ENCODE peak calls at places on chromosomes 5 and 9, in nine cellular contexts. J, U, G, D, P, L, I, R and O are unnamed samples.

GRCh38 chr5:100575815-100576214 is 40.6 kb downstream of the FAM174A start:
- DNase-seq in J (no peak), U (no peak), G (no peak), D (no peak), P (no peak), L (no peak), I (no peak), R (no peak), O (no peak)

GRCh38 chr5:53490747-53491146 is 10.3 kb downstream of the FST start:
- DNase-seq in J (peak), U (peak), G (peak), D (peak), P (no peak), L (peak), I (no peak), R (no peak), O (no peak)

GRCh38 chr5:69504036-69504435 is 11.4 kb downstream of the OCLN start:
- DNase-seq in J (peak), U (no peak), G (no peak), D (peak), P (no peak), L (no peak), I (no peak), R (no peak), O (no peak)

GRCh38 chr5:73541981-73542380 is 23.5 kb downstream of the ANKRA2 start:
- DNase-seq in J (no peak), U (no peak), G (no peak), D (peak), P (no peak), L (no peak), I (no peak), R (no peak), O (no peak)

GRCh38 chr9:2260401-2261306 is 245.5 kb downstream of the SMARCA2 start:
- DNase-seq in J (peak), U (no peak), G (no peak), D (peak), P (no peak), L (no peak), I (no peak), R (no peak), O (no peak)

GRCh38 chr9:27528886-27529315 is 713 bp downstream of the MOB3B start:
- DNase-seq in J (peak), U (no peak), G (no peak), D (no peak), P (peak), L (no peak), I (peak), R (peak), O (peak)

GRCh38 chr5:122076669-122077450 is 1.2 kb downstream of the LOX start:
- DNase-seq in J (peak), U (no peak), G (no peak), D (peak), P (peak), L (no peak), I (peak), R (peak), O (peak)

GRCh38 chr5:165829504-165829903 is 2324.1 kb downstream of the MAT2B start:
- DNase-seq in J (no peak), U (no peak), G (no peak), D (no peak), P (no peak), L (no peak), I (no peak), R (no peak), O (no peak)

GRCh38 chr5:174717826-174718455 is 6.4 kb upstream of the MSX2 start:
- DNase-seq in J (no peak), U (no peak), G (no peak), D (no peak), P (no peak), L (no peak), I (no peak), R (no peak), O (no peak)

GRCh38 chr5:79025054-79025465 is 40.0 kb upstream of the ARSB start:
- DNase-seq in J (peak), U (peak), G (peak), D (peak), P (no peak), L (peak), I (peak), R (peak), O (no peak)

GRCh38 chr5:31962928-31963327 is 211.2 kb downstream of the GOLPH3 start:
- DNase-seq in J (peak), U (no peak), G (no peak), D (peak), P (no peak), L (no peak), I (peak), R (no peak), O (no peak)

GRCh38 chr5:174078416-174078815 is 32.9 kb downstream of the NSG2 start:
- DNase-seq in J (no peak), U (no peak), G (no peak), D (no peak), P (no peak), L (no peak), I (no peak), R (no peak), O (no peak)

GRCh38 chr5:74122979-74123575 is 497.1 kb downstream of the ARHGEF28 start:
- DNase-seq in J (no peak), U (no peak), G (no peak), D (peak), P (no peak), L (no peak), I (no peak), R (no peak), O (no peak)

GRCh38 chr5:168438349-168438748 is 47.9 kb upstream of the RARS1 start:
- DNase-seq in J (no peak), U (no peak), G (no peak), D (no peak), P (no peak), L (no peak), I (no peak), R (no peak), O (no peak)

GRCh38 chr5:5288236-5288635 is 134.2 kb upstream of the ICE1 start:
- DNase-seq in J (no peak), U (no peak), G (no peak), D (peak), P (no peak), L (no peak), I (no peak), R (no peak), O (no peak)

GRCh38 chr9:83432104-83432627 is 106.0 kb downstream of the FRMD3 start:
- DNase-seq in J (peak), U (no peak), G (peak), D (peak), P (peak), L (no peak), I (no peak), R (peak), O (peak)

DNA sequence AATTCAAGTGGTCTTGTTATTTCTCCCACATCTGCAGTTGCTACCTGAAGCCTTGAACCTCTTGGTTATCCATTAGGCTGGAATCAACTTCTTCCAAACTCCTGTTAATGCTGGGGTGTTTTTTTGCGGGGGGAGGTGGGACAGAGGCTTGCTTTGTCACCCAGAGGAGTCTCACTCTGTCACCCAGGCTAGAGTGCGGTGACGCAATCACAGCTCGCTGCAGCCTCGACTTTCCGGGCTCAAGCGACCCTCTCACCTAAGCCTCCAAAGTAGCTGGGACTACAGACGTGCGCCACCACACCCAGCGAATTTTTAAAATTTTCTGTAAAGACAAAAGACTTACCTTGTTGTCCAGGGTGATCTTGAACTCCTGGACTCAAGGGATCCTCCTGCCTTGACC is 4.4 kb downstream of the SCGB3A1 start:
- DNase-seq in J (no peak), U (no peak), G (no peak), D (no peak), P (no peak), L (no peak), I (no peak), R (no peak), O (no peak)
- H3K4me3 ChIP-seq in J (no peak), U (no peak), G (no peak), D (no peak), P (no peak), L (no peak), I (no peak), R (no peak), O (no peak)

DNA sequence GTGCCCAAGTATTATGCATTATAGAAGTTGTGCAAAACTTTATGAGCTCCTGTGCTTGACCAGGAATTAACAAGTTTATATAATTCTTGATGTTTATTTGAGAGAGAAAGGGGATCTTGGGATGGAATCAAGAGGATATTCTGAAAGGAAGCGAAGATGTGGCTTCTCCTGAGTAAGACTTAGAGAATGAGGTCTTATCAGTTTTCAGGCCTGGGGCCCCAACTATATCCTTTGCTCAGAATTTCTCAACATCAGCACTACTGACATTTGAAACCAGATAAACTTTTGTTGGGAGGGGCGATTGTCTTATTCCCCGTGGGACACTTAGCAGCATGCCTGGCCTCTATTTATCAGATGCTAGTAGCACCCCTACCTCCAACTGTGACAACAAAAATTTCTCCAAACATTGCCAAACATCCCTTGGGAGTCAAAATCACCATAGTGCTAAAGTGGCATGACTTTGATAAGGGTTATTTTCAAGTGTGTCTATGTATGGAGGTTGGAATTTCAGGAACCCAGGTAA is 567.7 kb downstream of the MAT2B start:
- DNase-seq in J (no peak), U (no peak), G (no peak), D (no peak), P (no peak), L (no peak), I (no peak), R (no peak), O (no peak)
- TF ChIP-seq CTCF in J (no peak), U (no peak), G (no peak), D (no peak), P (no peak), L (no peak), I (no peak), R (no peak), O (no peak)

GRCh38 chr9:86217076-86217475 is 42.4 kb downstream of the C9orf153 start:
- DNase-seq in J (no peak), U (no peak), G (no peak), D (no peak), P (no peak), L (no peak), I (no peak), R (no peak), O (no peak)
- H3K4me3 ChIP-seq in J (no peak), U (no peak), G (no peak), D (no peak), P (no peak), L (no peak), I (no peak), R (no peak), O (no peak)

GRCh38 chr5:160266752-160267345 is 37.5 kb downstream of the FABP6 start:
- DNase-seq in J (no peak), U (no peak), G (no peak), D (no peak), P (no peak), L (no peak), I (no peak), R (no peak), O (no peak)
- TF ChIP-seq CTCF in J (no peak), U (peak), G (no peak), D (no peak), P (no peak), L (no peak), I (no peak), R (no peak), O (no peak)

GRCh38 chr9:134258828-134259546 is 67.3 kb upstream of the RXRA start:
- DNase-seq in J (no peak), U (no peak), G (no peak), D (no peak), P (no peak), L (no peak), I (no peak), R (no peak), O (no peak)
- H3K4me3 ChIP-seq in J (no peak), U (no peak), G (no peak), D (no peak), P (no peak), L (no peak), I (no peak), R (no peak), O (no peak)